ENCODE peak calls at places on chromosomes 6 and 20, in four cellular contexts. One of them, this sample, is unnamed.

GRCh38 chr6:85449818-85450577 is at the start of gene NT5E:
- DNase-seq in heart right ventricle: peak
- DNase-seq in CD8-positive, alpha-beta memory T cell: peak
- DNase-seq in stimulated activated CD4-positive, alpha-beta T cell treated with anti-CD3 and anti-CD28 coated beads, Interleukin-2, amount 100 ng/mL, for 48 hours: peak
- DNase-seq in this sample: no peak

GRCh38 chr6:125974214-125974866 is 12.0 kb upstream of the TRMT11 start:
- DNase-seq in heart right ventricle: no peak
- DNase-seq in CD8-positive, alpha-beta memory T cell: peak
- DNase-seq in stimulated activated CD4-positive, alpha-beta T cell treated with anti-CD3 and anti-CD28 coated beads, Interleukin-2, amount 100 ng/mL, for 48 hours: no peak
- DNase-seq in this sample: peak

GRCh38 chr6:36655073-36655847 is 23.3 kb upstream of the CDKN1A start:
- DNase-seq in heart right ventricle: no peak
- DNase-seq in CD8-positive, alpha-beta memory T cell: no peak
- DNase-seq in stimulated activated CD4-positive, alpha-beta T cell treated with anti-CD3 and anti-CD28 coated beads, Interleukin-2, amount 100 ng/mL, for 48 hours: no peak
- DNase-seq in this sample: no peak

GRCh38 chr6:30570263-30570662 is 979 bp upstream of the ABCF1 start:
- DNase-seq in heart right ventricle: no peak
- DNase-seq in CD8-positive, alpha-beta memory T cell: no peak
- DNase-seq in stimulated activated CD4-positive, alpha-beta T cell treated with anti-CD3 and anti-CD28 coated beads, Interleukin-2, amount 100 ng/mL, for 48 hours: no peak
- DNase-seq in this sample: no peak

GRCh38 chr20:59153355-59153681 is 10.3 kb upstream of the ZNF831 start:
- DNase-seq in heart right ventricle: peak
- DNase-seq in CD8-positive, alpha-beta memory T cell: no peak
- DNase-seq in stimulated activated CD4-positive, alpha-beta T cell treated with anti-CD3 and anti-CD28 coated beads, Interleukin-2, amount 100 ng/mL, for 48 hours: no peak
- DNase-seq in this sample: no peak

GRCh38 chr6:53741417-53741816 is 53.4 kb upstream of the LRRC1 start:
- DNase-seq in heart right ventricle: no peak
- DNase-seq in CD8-positive, alpha-beta memory T cell: no peak
- DNase-seq in stimulated activated CD4-positive, alpha-beta T cell treated with anti-CD3 and anti-CD28 coated beads, Interleukin-2, amount 100 ng/mL, for 48 hours: peak
- DNase-seq in this sample: no peak

GRCh38 chr6:159063549-159063948 is 18.8 kb upstream of the TAGAP start:
- DNase-seq in heart right ventricle: no peak
- DNase-seq in CD8-positive, alpha-beta memory T cell: no peak
- DNase-seq in stimulated activated CD4-positive, alpha-beta T cell treated with anti-CD3 and anti-CD28 coated beads, Interleukin-2, amount 100 ng/mL, for 48 hours: no peak
- DNase-seq in this sample: no peak

GRCh38 chr6:20943036-20943627 is 408.9 kb downstream of the CDKAL1 start:
- DNase-seq in heart right ventricle: no peak
- DNase-seq in CD8-positive, alpha-beta memory T cell: no peak
- DNase-seq in stimulated activated CD4-positive, alpha-beta T cell treated with anti-CD3 and anti-CD28 coated beads, Interleukin-2, amount 100 ng/mL, for 48 hours: no peak
- DNase-seq in this sample: no peak

GRCh38 chr6:122184260-122184934 is 215.1 kb upstream of the HSF2 start:
- DNase-seq in heart right ventricle: no peak
- DNase-seq in CD8-positive, alpha-beta memory T cell: no peak
- DNase-seq in stimulated activated CD4-positive, alpha-beta T cell treated with anti-CD3 and anti-CD28 coated beads, Interleukin-2, amount 100 ng/mL, for 48 hours: no peak
- DNase-seq in this sample: no peak

GRCh38 chr20:35953411-35954199 is 697 bp downstream of the SCAND1 start:
- DNase-seq in heart right ventricle: peak
- DNase-seq in CD8-positive, alpha-beta memory T cell: peak
- DNase-seq in stimulated activated CD4-positive, alpha-beta T cell treated with anti-CD3 and anti-CD28 coated beads, Interleukin-2, amount 100 ng/mL, for 48 hours: peak
- DNase-seq in this sample: no peak

GRCh38 chr6:112618796-112619195 is 271.7 kb downstream of the RFPL4B start:
- DNase-seq in heart right ventricle: no peak
- DNase-seq in CD8-positive, alpha-beta memory T cell: no peak
- DNase-seq in stimulated activated CD4-positive, alpha-beta T cell treated with anti-CD3 and anti-CD28 coated beads, Interleukin-2, amount 100 ng/mL, for 48 hours: no peak
- DNase-seq in this sample: no peak

GRCh38 chr6:25050356-25050755 is 114.6 kb upstream of the RIPOR2 start:
- DNase-seq in heart right ventricle: no peak
- DNase-seq in CD8-positive, alpha-beta memory T cell: peak
- DNase-seq in stimulated activated CD4-positive, alpha-beta T cell treated with anti-CD3 and anti-CD28 coated beads, Interleukin-2, amount 100 ng/mL, for 48 hours: no peak
- DNase-seq in this sample: no peak

GRCh38 chr6:149212892-149213786 is 104.4 kb upstream of the TAB2 start:
- DNase-seq in heart right ventricle: no peak
- DNase-seq in CD8-positive, alpha-beta memory T cell: no peak
- DNase-seq in stimulated activated CD4-positive, alpha-beta T cell treated with anti-CD3 and anti-CD28 coated beads, Interleukin-2, amount 100 ng/mL, for 48 hours: no peak
- DNase-seq in this sample: no peak

GRCh38 chr6:135537782-135538301 is 40.3 kb upstream of the AHI1 start:
- DNase-seq in heart right ventricle: no peak
- DNase-seq in CD8-positive, alpha-beta memory T cell: peak
- DNase-seq in stimulated activated CD4-positive, alpha-beta T cell treated with anti-CD3 and anti-CD28 coated beads, Interleukin-2, amount 100 ng/mL, for 48 hours: peak
- DNase-seq in this sample: no peak

GRCh38 chr6:45455408-45455807 is 77.7 kb upstream of the SUPT3H start:
- DNase-seq in heart right ventricle: no peak
- DNase-seq in CD8-positive, alpha-beta memory T cell: no peak
- DNase-seq in stimulated activated CD4-positive, alpha-beta T cell treated with anti-CD3 and anti-CD28 coated beads, Interleukin-2, amount 100 ng/mL, for 48 hours: no peak
- DNase-seq in this sample: no peak

GRCh38 chr6:131222773-131223172 is 87.5 kb downstream of the AKAP7 start:
- DNase-seq in heart right ventricle: no peak
- DNase-seq in CD8-positive, alpha-beta memory T cell: no peak
- DNase-seq in stimulated activated CD4-positive, alpha-beta T cell treated with anti-CD3 and anti-CD28 coated beads, Interleukin-2, amount 100 ng/mL, for 48 hours: no peak
- DNase-seq in this sample: no peak

GRCh38 chr6:158142789-158143188 is 25.3 kb downstream of the SERAC1 start:
- DNase-seq in heart right ventricle: no peak
- DNase-seq in CD8-positive, alpha-beta memory T cell: no peak
- DNase-seq in stimulated activated CD4-positive, alpha-beta T cell treated with anti-CD3 and anti-CD28 coated beads, Interleukin-2, amount 100 ng/mL, for 48 hours: no peak
- DNase-seq in this sample: no peak

GRCh38 chr20:10927936-10928860 is 254.4 kb upstream of the JAG1 start:
- DNase-seq in heart right ventricle: no peak
- DNase-seq in CD8-positive, alpha-beta memory T cell: no peak
- DNase-seq in stimulated activated CD4-positive, alpha-beta T cell treated with anti-CD3 and anti-CD28 coated beads, Interleukin-2, amount 100 ng/mL, for 48 hours: no peak
- DNase-seq in this sample: no peak

GRCh38 chr6:31365864-31366263 is 8.9 kb upstream of the HLA-B start:
- DNase-seq in heart right ventricle: no peak
- DNase-seq in CD8-positive, alpha-beta memory T cell: no peak
- DNase-seq in stimulated activated CD4-positive, alpha-beta T cell treated with anti-CD3 and anti-CD28 coated beads, Interleukin-2, amount 100 ng/mL, for 48 hours: no peak
- DNase-seq in this sample: no peak

GRCh38 chr20:56247954-56248782 is at the start of gene MC3R:
- DNase-seq in heart right ventricle: peak
- DNase-seq in CD8-positive, alpha-beta memory T cell: peak
- DNase-seq in stimulated activated CD4-positive, alpha-beta T cell treated with anti-CD3 and anti-CD28 coated beads, Interleukin-2, amount 100 ng/mL, for 48 hours: peak
- DNase-seq in this sample: peak

GRCh38 chr20:53829086-53829703 is 235.6 kb upstream of the ZNF217 start:
- DNase-seq in heart right ventricle: no peak
- DNase-seq in CD8-positive, alpha-beta memory T cell: no peak
- DNase-seq in stimulated activated CD4-positive, alpha-beta T cell treated with anti-CD3 and anti-CD28 coated beads, Interleukin-2, amount 100 ng/mL, for 48 hours: no peak
- DNase-seq in this sample: no peak

GRCh38 chr20:59971428-59971827 is 13.2 kb downstream of the CDH26 start:
- DNase-seq in heart right ventricle: no peak
- DNase-seq in CD8-positive, alpha-beta memory T cell: no peak
- DNase-seq in stimulated activated CD4-positive, alpha-beta T cell treated with anti-CD3 and anti-CD28 coated beads, Interleukin-2, amount 100 ng/mL, for 48 hours: no peak
- DNase-seq in this sample: no peak

GRCh38 chr6:138240476-138241245 is 22.4 kb upstream of the PBOV1 start:
- DNase-seq in heart right ventricle: no peak
- DNase-seq in CD8-positive, alpha-beta memory T cell: no peak
- DNase-seq in stimulated activated CD4-positive, alpha-beta T cell treated with anti-CD3 and anti-CD28 coated beads, Interleukin-2, amount 100 ng/mL, for 48 hours: no peak
- DNase-seq in this sample: no peak

GRCh38 chr6:11007715-11008608 is 36.1 kb downstream of the ELOVL2 start:
- DNase-seq in heart right ventricle: no peak
- DNase-seq in CD8-positive, alpha-beta memory T cell: no peak
- DNase-seq in stimulated activated CD4-positive, alpha-beta T cell treated with anti-CD3 and anti-CD28 coated beads, Interleukin-2, amount 100 ng/mL, for 48 hours: no peak
- DNase-seq in this sample: no peak

GRCh38 chr20:60993647-60994046 is 258.4 kb upstream of the CDH4 start:
- DNase-seq in heart right ventricle: no peak
- DNase-seq in CD8-positive, alpha-beta memory T cell: no peak
- DNase-seq in stimulated activated CD4-positive, alpha-beta T cell treated with anti-CD3 and anti-CD28 coated beads, Interleukin-2, amount 100 ng/mL, for 48 hours: no peak
- DNase-seq in this sample: no peak

GRCh38 chr6:13147396-13148181 is 180.7 kb downstream of the TBC1D7 start:
- DNase-seq in heart right ventricle: no peak
- DNase-seq in CD8-positive, alpha-beta memory T cell: no peak
- DNase-seq in stimulated activated CD4-positive, alpha-beta T cell treated with anti-CD3 and anti-CD28 coated beads, Interleukin-2, amount 100 ng/mL, for 48 hours: no peak
- DNase-seq in this sample: no peak

GRCh38 chr20:59820204-59821041 is 113.0 kb downstream of the SYCP2 start:
- DNase-seq in heart right ventricle: peak
- DNase-seq in CD8-positive, alpha-beta memory T cell: no peak
- DNase-seq in stimulated activated CD4-positive, alpha-beta T cell treated with anti-CD3 and anti-CD28 coated beads, Interleukin-2, amount 100 ng/mL, for 48 hours: no peak
- DNase-seq in this sample: no peak

GRCh38 chr6:33716379-33716778 is 4.9 kb upstream of the UQCC2 start:
- DNase-seq in heart right ventricle: no peak
- DNase-seq in CD8-positive, alpha-beta memory T cell: no peak
- DNase-seq in stimulated activated CD4-positive, alpha-beta T cell treated with anti-CD3 and anti-CD28 coated beads, Interleukin-2, amount 100 ng/mL, for 48 hours: no peak
- DNase-seq in this sample: no peak